ENCODE peak calls at places on chromosomes 12 and 14, in eight cellular contexts. F is HepG2, W is H1, X is K562, P is HCT116, J is SK-N-SH, I is GM12878, L is endothelial cell of umbilical vein. V is an unnamed sample.

GRCh38 chr14:100586153-100586519 is 1.1 kb downstream of the BEGAIN start:
- DNase-seq in F (no peak), W (no peak), X (no peak), P (no peak), J (peak), I (no peak), L (no peak), V (no peak)

GRCh38 chr14:49512571-49512970 is 73.6 kb downstream of the RPS29 start:
- DNase-seq in F (no peak), W (no peak), X (no peak), P (no peak), J (no peak), I (no peak), L (peak), V (no peak)

GRCh38 chr14:65958664-65959562 is 527.3 kb upstream of the CCDC196 start:
- DNase-seq in F (peak), W (peak), X (peak), P (peak), J (peak), I (no peak), L (peak), V (no peak)

GRCh38 chr14:96121660-96122395 is 82.7 kb downstream of the C14orf132 start:
- DNase-seq in F (no peak), W (no peak), X (no peak), P (no peak), J (no peak), I (no peak), L (no peak), V (no peak)

GRCh38 chr12:100337299-100337698 is 19.6 kb upstream of the SLC17A8 start:
- DNase-seq in F (no peak), W (no peak), X (no peak), P (no peak), J (no peak), I (no peak), L (no peak), V (no peak)

GRCh38 chr12:114703060-114703493 is 19.1 kb upstream of the TBX3 start:
- DNase-seq in F (peak), W (no peak), X (no peak), P (no peak), J (no peak), I (no peak), L (no peak), V (no peak)

GRCh38 chr12:63889236-63889635 is 44.7 kb downstream of the SRGAP1 start:
- DNase-seq in F (no peak), W (no peak), X (no peak), P (no peak), J (no peak), I (no peak), L (no peak), V (no peak)

GRCh38 chr12:46387697-46388096 is 15.1 kb upstream of the SLC38A2 start:
- DNase-seq in F (no peak), W (no peak), X (no peak), P (no peak), J (no peak), I (no peak), L (no peak), V (no peak)

GRCh38 chr12:661720-662486 is 1.3 kb downstream of the NINJ2 start:
- DNase-seq in F (no peak), W (no peak), X (peak), P (no peak), J (no peak), I (no peak), L (no peak), V (no peak)

GRCh38 chr12:26121841-26122680 is 2.8 kb downstream of the BHLHE41 start:
- DNase-seq in F (no peak), W (peak), X (peak), P (no peak), J (peak), I (no peak), L (peak), V (no peak)

GRCh38 chr12:120119395-120119973 is 2.9 kb upstream of the RAB35 start:
- DNase-seq in F (peak), W (no peak), X (no peak), P (no peak), J (no peak), I (peak), L (no peak), V (no peak)

GRCh38 chr12:65269603-65270002 is 8.9 kb upstream of the MSRB3 start:
- DNase-seq in F (no peak), W (no peak), X (no peak), P (no peak), J (no peak), I (no peak), L (peak), V (no peak)

GRCh38 chr12:106985479-106985878 is 1.5 kb downstream of the MTERF2 start:
- DNase-seq in F (peak), W (no peak), X (peak), P (no peak), J (no peak), I (no peak), L (no peak), V (no peak)

GRCh38 chr14:53619625-53620324 is 336.9 kb downstream of the BMP4 start:
- DNase-seq in F (no peak), W (no peak), X (no peak), P (no peak), J (no peak), I (no peak), L (no peak), V (no peak)

GRCh38 chr14:63840981-63841380 is 11.8 kb upstream of the SYNE2 start:
- DNase-seq in F (peak), W (peak), X (no peak), P (no peak), J (no peak), I (no peak), L (no peak), V (no peak)

GRCh38 chr14:53953002-53953827 is 3.4 kb downstream of the BMP4 start:
- DNase-seq in F (peak), W (peak), X (peak), P (no peak), J (peak), I (no peak), L (peak), V (no peak)

GRCh38 chr12:124679533-124680371 is 112.3 kb upstream of the NCOR2 start:
- DNase-seq in F (peak), W (no peak), X (no peak), P (no peak), J (no peak), I (no peak), L (no peak), V (no peak)
- TF ChIP-seq POLR2AphosphoS5 in F (no peak), W (no peak), X (no peak), P (no peak), J (no peak), I (no peak), L (no peak), V (no peak)

GRCh38 chr14:74127634-74128033 is 42.9 kb downstream of the LIN52 start:
- DNase-seq in F (no peak), W (no peak), X (no peak), P (no peak), J (no peak), I (no peak), L (no peak), V (no peak)

DNA sequence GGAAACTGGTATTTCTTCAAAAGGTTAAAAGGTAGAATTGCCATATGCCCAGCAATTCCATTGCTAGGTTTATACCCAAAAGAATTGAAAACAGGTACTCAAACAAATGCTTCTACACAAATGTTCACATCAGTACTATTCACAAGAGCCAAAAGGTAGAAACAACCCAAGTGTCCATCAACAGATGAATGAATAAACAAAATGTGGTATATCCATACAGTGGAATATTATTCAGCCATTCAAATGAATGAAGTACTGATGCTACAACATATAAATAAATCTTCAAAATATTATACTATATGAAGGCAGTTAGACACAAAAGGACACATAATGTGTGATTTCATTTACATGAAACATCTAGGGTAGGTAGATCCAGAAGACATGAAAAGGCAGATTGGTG is 41.6 kb downstream of the LIN52 start:
- DNase-seq in F (no peak), W (no peak), X (no peak), P (no peak), J (no peak), I (no peak), L (no peak), V (no peak)
- H3K9ac ChIP-seq in F (no peak), W (no peak), X (no peak), P (no peak), J (no peak), I (no peak), L (no peak), V (no peak)

GRCh38 chr14:68970096-68970612 is 8.9 kb downstream of the ACTN1 start:
- DNase-seq in F (no peak), W (no peak), X (no peak), P (no peak), J (no peak), I (no peak), L (peak), V (no peak)
- TF ChIP-seq POLR2AphosphoS5 in F (no peak), W (no peak), X (no peak), P (no peak), J (no peak), I (no peak), L (no peak), V (no peak)

DNA sequence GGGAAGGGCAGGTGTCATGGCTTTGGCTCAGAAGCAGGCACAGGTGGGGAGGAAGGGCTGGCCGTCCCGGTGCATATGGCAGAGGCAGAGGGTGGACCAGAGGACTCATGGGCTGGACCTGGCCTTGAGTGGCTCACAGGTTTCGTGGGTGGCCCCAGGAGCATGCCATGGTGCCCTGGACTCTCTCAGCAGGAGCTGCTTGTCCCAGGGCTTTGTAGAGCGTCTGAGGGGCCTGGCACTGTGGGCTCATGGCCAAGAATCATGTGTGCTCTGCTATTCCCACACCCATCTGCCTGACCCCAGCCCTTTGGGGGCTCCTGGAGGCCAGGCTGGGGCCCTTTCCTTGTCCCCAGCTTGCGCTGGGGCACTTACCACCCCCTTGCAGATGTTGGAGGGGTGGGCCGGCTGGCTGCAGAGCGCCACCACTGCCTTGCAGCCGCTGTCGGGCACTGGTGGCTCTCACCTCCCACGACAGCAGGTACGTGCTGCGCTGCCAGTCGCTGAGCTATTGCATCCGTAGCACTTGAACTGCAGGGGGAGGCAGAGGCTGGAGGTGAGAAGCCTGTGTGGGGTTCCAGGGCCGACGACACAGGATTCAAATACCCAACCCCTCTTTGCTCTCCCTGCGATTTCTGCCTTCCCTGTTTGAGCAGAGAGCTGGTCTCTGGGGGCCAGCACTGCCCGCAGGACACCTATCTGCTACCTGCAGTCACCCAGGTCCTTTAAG is 187.4 kb upstream of the PRMT8 start:
- DNase-seq in F (peak), W (peak), X (no peak), P (no peak), J (peak), I (no peak), L (no peak), V (no peak)
- H3K9ac ChIP-seq in F (peak), W (no peak), X (no peak), P (peak), J (no peak), I (no peak), L (no peak), V (peak)

GRCh38 chr14:68637106-68638021 is 155.5 kb downstream of the ZFP36L1 start:
- DNase-seq in F (no peak), W (peak), X (no peak), P (no peak), J (no peak), I (no peak), L (no peak), V (no peak)
- TF ChIP-seq POLR2AphosphoS5 in F (no peak), W (no peak), X (no peak), P (no peak), J (no peak), I (no peak), L (no peak), V (no peak)

V was measured in SK-N-MC.